ENCODE peak calls at places on chromosome 21, in five cellular contexts. V is EL; F is DMS 273 treated with DMSO at 0.1 percent for 48 hours; W is caudate nucleus; S is stimulated activated CD8-positive, alpha-beta memory T cell treated with anti-CD3 and anti-CD28 coated beads, Interleukin-4, amount 100 ng/mL, for 24 hours. G is an unnamed sample.

GRCh38 chr21:29017639-29018237 is 1.4 kb downstream of the RWDD2B start:
- DNase-seq in V (no peak), F (no peak), W (no peak), S (no peak), G (no peak)

GRCh38 chr21:27269646-27270045 is 302.8 kb upstream of the ADAMTS5 start:
- DNase-seq in V (peak), F (no peak), W (no peak), S (no peak), G (peak)

GRCh38 chr21:31030367-31031106 is 7.7 kb downstream of the KRTAP19-8 start:
- DNase-seq in V (no peak), F (no peak), W (no peak), S (no peak), G (no peak)

GRCh38 chr21:42784276-42784675 is 95.1 kb downstream of the WDR4 start:
- DNase-seq in V (no peak), F (no peak), W (no peak), S (no peak), G (no peak)

GRCh38 chr21:38839683-38840286 is 34.1 kb downstream of the ETS2 start:
- DNase-seq in V (peak), F (no peak), W (no peak), S (no peak), G (peak)

GRCh38 chr21:46094401-46095105 is 3.4 kb upstream of the COL6A2 start:
- DNase-seq in V (no peak), F (no peak), W (no peak), S (no peak), G (no peak)

GRCh38 chr21:37787456-37787855 is 128.8 kb downstream of the KCNJ6 start:
- DNase-seq in V (peak), F (no peak), W (no peak), S (no peak), G (peak)

GRCh38 chr21:42735944-42736343 is 82.5 kb downstream of the PDE9A start:
- DNase-seq in V (no peak), F (no peak), W (no peak), S (no peak), G (no peak)

GRCh38 chr21:34807146-34807880 is 138.5 kb downstream of the CLIC6 start:
- DNase-seq in V (peak), F (no peak), W (no peak), S (peak), G (peak)

GRCh38 chr21:38875694-38876492 is 70.2 kb downstream of the ETS2 start:
- DNase-seq in V (peak), F (no peak), W (no peak), S (no peak), G (no peak)

GRCh38 chr21:14864211-14865021 is 200.4 kb downstream of the NRIP1 start:
- DNase-seq in V (peak), F (peak), W (peak), S (peak), G (peak)